ENCODE peak calls at places on chromosomes 16 and 17, in eight cellular contexts. U, H, E, D, V, I, A and M are unnamed samples.

GRCh38 chr16:75192606-75193264 is 14.2 kb downstream of the CTRB2 start:
- DNase-seq in I (no peak), D (no peak), V (no peak), H (no peak), A (peak), U (no peak), E (no peak), M (peak)

GRCh38 chr17:61443475-61443882 is 8.7 kb upstream of the TBX4 start:
- DNase-seq in D (no peak), E (no peak), A (no peak), I (peak), V (no peak), H (no peak), U (no peak), M (no peak)

GRCh38 chr16:8619671-8620370 is 1.7 kb upstream of the METTL22 start:
- DNase-seq in E (no peak), H (no peak), V (no peak), D (no peak), I (no peak), U (no peak), A (no peak), M (no peak)

GRCh38 chr17:59219370-59219769 is 941 bp upstream of the GDPD1 start:
- DNase-seq in U (no peak), A (peak), E (no peak), H (no peak), I (no peak), D (no peak), V (no peak), M (no peak)

GRCh38 chr16:67842509-67843342 is 606 bp downstream of the THAP11 start:
- DNase-seq in A (peak), D (peak), U (peak), I (peak), H (no peak), E (peak), V (peak), M (no peak)

GRCh38 chr16:27924411-27925118 is 138.9 kb downstream of the GSG1L start:
- DNase-seq in H (no peak), E (no peak), A (no peak), U (peak), I (peak), D (no peak), V (no peak), M (peak)

GRCh38 chr16:80743772-80744171 is 60.6 kb downstream of the CDYL2 start:
- DNase-seq in U (no peak), I (no peak), V (no peak), A (no peak), E (no peak), H (no peak), D (no peak), M (no peak)

GRCh38 chr16:1979271-1980025 is 1.8 kb downstream of the NOXO1 start:
- DNase-seq in V (no peak), A (no peak), H (no peak), D (no peak), I (peak), E (no peak), U (peak), M (peak)

GRCh38 chr16:79599837-79600635 is 501 bp downstream of the MAF start:
- DNase-seq in H (peak), I (peak), A (peak), U (no peak), V (peak), E (peak), D (peak), M (no peak)

GRCh38 chr17:320139-320538 is 32.5 kb downstream of the RPH3AL start:
- DNase-seq in U (no peak), E (no peak), V (no peak), I (no peak), H (no peak), D (no peak), A (no peak), M (no peak)

GRCh38 chr17:28216032-28216431 is 103.0 kb upstream of the TMEM97 start:
- DNase-seq in I (no peak), A (peak), D (no peak), U (no peak), E (no peak), H (no peak), V (no peak), M (no peak)

GRCh38 chr17:17781591-17782424 is 55.0 kb downstream of the SREBF1 start:
- DNase-seq in H (peak), A (peak), V (peak), D (peak), I (peak), U (peak), E (peak), M (no peak)

GRCh38 chr17:64081802-64082799 is 47.8 kb downstream of the ERN1 start:
- DNase-seq in I (no peak), H (peak), E (no peak), V (peak), A (no peak), D (peak), U (peak), M (peak)

GRCh38 chr17:64442550-64442971 is 6.4 kb upstream of the MILR1 start:
- DNase-seq in U (no peak), V (no peak), H (no peak), E (no peak), I (no peak), A (no peak), D (no peak), M (no peak)

GRCh38 chr17:21352221-21352980 is 23.8 kb upstream of the KCNJ12 start:
- DNase-seq in E (no peak), I (peak), D (no peak), V (no peak), H (no peak), U (no peak), A (no peak), M (no peak)

GRCh38 chr16:21260870-21261791 is 17.0 kb downstream of the CRYM start:
- DNase-seq in U (peak), I (no peak), D (peak), E (no peak), V (peak), A (no peak), H (peak), M (peak)

GRCh38 chr16:46908540-46909372 is 24.6 kb downstream of the GPT2 start:
- DNase-seq in V (peak), H (peak), E (no peak), D (peak), U (peak), A (no peak), I (peak), M (peak)

GRCh38 chr17:83200231-83200699 is 120.9 kb downstream of the METRNL start:
- DNase-seq in V (no peak), H (no peak), I (no peak), E (peak), U (peak), D (no peak), A (peak), M (no peak)

GRCh38 chr16:2808181-2808580 is 8.9 kb upstream of the PRSS21 start:
- DNase-seq in H (no peak), U (no peak), D (no peak), I (peak), E (no peak), V (no peak), A (no peak), M (no peak)

GRCh38 chr17:81329927-81330883 is 35.1 kb upstream of the SLC38A10 start:
- DNase-seq in I (peak), D (no peak), A (no peak), V (peak), U (no peak), H (peak), E (no peak), M (peak)

GRCh38 chr17:58699771-58700170 is 7.4 kb downstream of the RAD51C start:
- DNase-seq in U (no peak), V (no peak), D (no peak), E (no peak), A (no peak), H (no peak), I (no peak), M (no peak)

GRCh38 chr17:17042851-17043667 is 802 bp downstream of the MPRIP start:
- DNase-seq in D (no peak), V (peak), H (no peak), U (peak), E (no peak), A (peak), I (peak), M (peak)

GRCh38 chr17:62780273-62780672 is 27.8 kb downstream of the MARCHF10 start:
- DNase-seq in H (no peak), V (no peak), I (peak), A (peak), E (peak), D (no peak), U (no peak), M (peak)

GRCh38 chr17:31654936-31655335 is 204.1 kb downstream of the COPRS start:
- DNase-seq in E (no peak), V (no peak), U (no peak), D (no peak), A (no peak), I (peak), H (no peak), M (peak)

GRCh38 chr17:29577009-29577777 is 8.7 kb downstream of the TP53I13 start:
- DNase-seq in H (no peak), I (no peak), E (peak), A (no peak), V (no peak), U (no peak), D (no peak), M (no peak)

GRCh38 chr16:85354623-85355514 is 242.6 kb upstream of the CIBAR2 start:
- DNase-seq in E (no peak), D (peak), U (peak), V (peak), H (no peak), A (no peak), I (no peak), M (peak)

GRCh38 chr16:4231886-4232285 is 10.0 kb downstream of the SRL start:
- DNase-seq in D (no peak), A (no peak), U (no peak), V (no peak), E (no peak), I (no peak), H (no peak), M (no peak)

GRCh38 chr17:74975943-74976342 is 3.4 kb upstream of the HID1 start:
- DNase-seq in E (no peak), V (peak), D (no peak), H (no peak), I (no peak), U (no peak), A (no peak), M (no peak)

GRCh38 chr17:50062323-50063243 is 6.7 kb downstream of the ITGA3 start:
- DNase-seq in I (peak), H (peak), A (peak), V (peak), D (peak), U (peak), E (peak), M (peak)

GRCh38 chr16:81004646-81005353 is 1.9 kb downstream of the CMC2 start:
- DNase-seq in A (no peak), U (peak), E (no peak), D (peak), V (peak), I (no peak), H (peak), M (peak)

GRCh38 chr16:57284206-57284951 is at the start of gene PLLP:
- DNase-seq in A (no peak), E (no peak), V (peak), I (peak), D (no peak), H (peak), U (no peak), M (no peak)

GRCh38 chr17:13413001-13413400 is 188.7 kb downstream of the HS3ST3A1 start:
- DNase-seq in H (no peak), E (no peak), I (no peak), D (peak), V (no peak), U (no peak), A (no peak), M (no peak)

GRCh38 chr17:7721612-7722011 is 4.1 kb downstream of the DNAH2 start:
- DNase-seq in I (no peak), E (no peak), D (no peak), H (no peak), V (no peak), A (no peak), U (no peak), M (no peak)

GRCh38 chr16:9308300-9309209 is 217.1 kb downstream of the HAPSTR1 start:
- DNase-seq in V (no peak), H (no peak), I (no peak), U (no peak), D (no peak), A (peak), E (no peak), M (no peak)

GRCh38 chr17:1998426-1998784 is 26.7 kb downstream of the RTN4RL1 start:
- DNase-seq in A (no peak), H (no peak), E (no peak), U (no peak), I (peak), D (no peak), V (no peak), M (no peak)
- H3K4me3 ChIP-seq in A (peak), H (peak), E (peak), U (peak), I (no peak), D (peak), V (peak), M (peak)

GRCh38 chr17:76948301-76948700 is 80.1 kb downstream of the MGAT5B start:
- DNase-seq in V (no peak), D (no peak), H (no peak), E (no peak), A (no peak), U (no peak), I (no peak), M (no peak)

GRCh38 chr17:76946111-76946771 is 78.0 kb downstream of the MGAT5B start:
- DNase-seq in U (no peak), E (no peak), D (no peak), H (no peak), I (no peak), V (no peak), A (no peak), M (no peak)

GRCh38 chr17:76947771-76948170 is 79.6 kb downstream of the MGAT5B start:
- DNase-seq in H (no peak), A (no peak), U (no peak), E (no peak), V (no peak), D (no peak), I (no peak), M (no peak)

GRCh38 chr17:76946772-76947135 is 78.5 kb downstream of the MGAT5B start:
- DNase-seq in U (no peak), E (no peak), A (no peak), I (no peak), H (no peak), D (no peak), V (no peak), M (no peak)

GRCh38 chr17:76947309-76947708 is 79.1 kb downstream of the MGAT5B start:
- DNase-seq in V (no peak), U (no peak), H (no peak), D (no peak), E (no peak), I (no peak), A (no peak), M (no peak)
- H3K4me3 ChIP-seq in V (no peak), U (no peak), H (no peak), D (no peak), E (no peak), I (no peak), A (no peak), M (no peak)

GRCh38 chr16:88387177-88387576 is 4.4 kb downstream of the ZNF469 start:
- DNase-seq in V (no peak), D (no peak), I (no peak), A (no peak), U (peak), E (peak), H (no peak), M (no peak)
- H3K4me3 ChIP-seq in V (no peak), D (no peak), I (no peak), A (no peak), U (no peak), E (no peak), H (no peak), M (no peak)

GRCh38 chr16:17347624-17348023 is 123.1 kb downstream of the XYLT1 start:
- DNase-seq in I (no peak), D (no peak), V (no peak), U (no peak), H (no peak), A (no peak), E (peak), M (no peak)
- H3K4me3 ChIP-seq in I (no peak), D (no peak), V (no peak), U (no peak), H (no peak), A (no peak), E (no peak), M (no peak)

GRCh38 chr16:82979406-82980111 is 352.8 kb downstream of the CDH13 start:
- DNase-seq in E (no peak), V (no peak), H (no peak), A (no peak), D (peak), I (no peak), U (no peak), M (no peak)
- H3K4me3 ChIP-seq in E (no peak), V (no peak), H (no peak), A (no peak), D (no peak), I (no peak), U (no peak), M (no peak)

GRCh38 chr17:36807496-36808180 is 129.6 kb upstream of the LHX1 start:
- DNase-seq in D (no peak), E (no peak), A (peak), V (no peak), H (no peak), I (peak), U (no peak), M (no peak)
- H3K4me3 ChIP-seq in D (no peak), E (peak), A (no peak), V (no peak), H (peak), I (peak), U (no peak), M (no peak)

GRCh38 chr17:76929572-76929971 is 61.4 kb downstream of the MGAT5B start:
- DNase-seq in A (no peak), E (no peak), H (no peak), D (no peak), U (no peak), V (no peak), I (no peak), M (no peak)
- H3K4me3 ChIP-seq in A (no peak), E (no peak), H (no peak), D (no peak), U (no peak), V (no peak), I (no peak), M (no peak)

GRCh38 chr16:11793840-11794239 is 3.2 kb downstream of the ZC3H7A start:
- DNase-seq in V (no peak), E (no peak), D (peak), A (no peak), I (no peak), H (no peak), U (no peak), M (no peak)
- H3K4me3 ChIP-seq in V (no peak), E (no peak), D (no peak), A (no peak), I (no peak), H (no peak), U (no peak), M (no peak)

GRCh38 chr17:78925234-78925633 is at the start of gene TIMP2:
- DNase-seq in D (peak), U (peak), H (peak), V (peak), I (peak), E (peak), A (peak), M (no peak)

GRCh38 chr17:78921437-78921971 is 3.7 kb downstream of the TIMP2 start:
- DNase-seq in V (no peak), E (peak), A (no peak), D (peak), U (no peak), H (no peak), I (no peak), M (no peak)

GRCh38 chr17:78923660-78924453 is 1.3 kb downstream of the TIMP2 start:
- DNase-seq in I (peak), D (no peak), E (peak), H (peak), A (peak), U (no peak), V (no peak), M (peak)

GRCh38 chr17:78924481-78925151 is 571 bp downstream of the TIMP2 start:
- DNase-seq in D (peak), I (peak), H (no peak), E (no peak), U (no peak), V (no peak), A (no peak), M (no peak)

DNA sequence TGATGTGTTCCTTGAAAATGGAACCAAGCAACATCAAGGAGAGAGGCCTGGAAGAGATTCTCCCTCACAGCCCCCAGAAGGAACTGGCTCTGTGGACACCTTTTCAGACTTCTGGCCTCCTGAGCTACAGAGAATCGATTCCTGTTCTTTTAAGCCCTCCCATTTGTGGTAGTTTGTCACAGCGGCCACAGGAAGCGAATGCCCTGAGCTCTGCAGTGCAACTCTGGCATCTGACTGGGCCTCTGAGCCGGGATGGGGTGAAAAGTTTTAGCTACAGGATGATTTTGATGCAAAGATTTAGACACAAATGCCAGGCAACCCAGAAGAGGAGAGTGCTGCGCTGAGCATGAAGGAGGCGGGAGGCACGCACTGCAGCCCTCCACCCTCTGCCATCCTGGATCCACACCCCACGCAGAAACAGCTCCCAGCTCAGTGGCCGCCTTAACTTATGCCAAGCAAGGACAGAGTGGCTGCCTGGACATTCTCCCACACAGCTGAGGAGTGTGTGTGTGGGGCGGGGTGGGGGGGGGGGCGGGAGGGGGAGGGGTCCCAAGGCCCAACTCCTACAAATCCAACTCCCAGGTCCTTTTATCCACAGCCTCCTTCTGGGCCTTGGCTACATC is 2.2 kb downstream of the TIMP2 start:
- DNase-seq in V (no peak), D (no peak), E (no peak), H (no peak), U (no peak), I (no peak), A (no peak), M (no peak)
- H3K4me3 ChIP-seq in V (no peak), D (peak), E (peak), H (peak), U (peak), I (no peak), A (no peak), M (no peak)